ENCODE peak calls at places on chromosome 3, in nine cellular contexts. U, T, D, P, E, I, F, A and Y are unnamed samples.

GRCh38 chr3:23949784-23950183 is 4.7 kb downstream of the NR1D2 start:
- DNase-seq in U (no peak), T (no peak), D (no peak), P (no peak), E (no peak), I (no peak), F (no peak), A (no peak), Y (no peak)

GRCh38 chr3:101253429-101253828 is 66.9 kb downstream of the IMPG2 start:
- DNase-seq in U (no peak), T (no peak), D (no peak), P (no peak), E (no peak), I (no peak), F (no peak), A (no peak), Y (no peak)

GRCh38 chr3:194906970-194907629 is 221.4 kb downstream of the FAM43A start:
- DNase-seq in U (no peak), T (no peak), D (no peak), P (no peak), E (no peak), I (no peak), F (no peak), A (no peak), Y (no peak)

GRCh38 chr3:156817931-156818765 is 8.0 kb upstream of the LEKR1 start:
- DNase-seq in U (no peak), T (no peak), D (no peak), P (no peak), E (no peak), I (no peak), F (no peak), A (no peak), Y (no peak)

GRCh38 chr3:58434511-58434910 is 879 bp upstream of the PDHB start:
- DNase-seq in U (no peak), T (no peak), D (no peak), P (no peak), E (no peak), I (no peak), F (no peak), A (no peak), Y (no peak)

GRCh38 chr3:149879872-149880271 is 66.9 kb downstream of the RNF13 start:
- DNase-seq in U (peak), T (no peak), D (peak), P (peak), E (no peak), I (peak), F (peak), A (no peak), Y (no peak)

GRCh38 chr3:174125267-174125844 is 727.8 kb downstream of the NLGN1 start:
- DNase-seq in U (peak), T (no peak), D (no peak), P (no peak), E (no peak), I (peak), F (no peak), A (no peak), Y (peak)

GRCh38 chr3:80035021-80035420 is 267.2 kb upstream of the ROBO1 start:
- DNase-seq in U (no peak), T (no peak), D (no peak), P (no peak), E (no peak), I (no peak), F (no peak), A (no peak), Y (no peak)

GRCh38 chr3:41690766-41691563 is 270.9 kb downstream of the ULK4 start:
- DNase-seq in U (no peak), T (no peak), D (no peak), P (no peak), E (no peak), I (no peak), F (no peak), A (no peak), Y (no peak)

GRCh38 chr3:14680716-14681115 is 5.8 kb downstream of the C3orf20 start:
- DNase-seq in U (no peak), T (no peak), D (no peak), P (no peak), E (no peak), I (no peak), F (no peak), A (no peak), Y (no peak)

GRCh38 chr3:58386966-58387365 is 46.7 kb downstream of the PDHB start:
- DNase-seq in U (no peak), T (no peak), D (no peak), P (no peak), E (no peak), I (no peak), F (no peak), A (no peak), Y (no peak)

GRCh38 chr3:183252973-183253363 is at the start of gene B3GNT5:
- DNase-seq in U (no peak), T (peak), D (peak), P (no peak), E (no peak), I (no peak), F (peak), A (no peak), Y (peak)

GRCh38 chr3:151175952-151176351 is 27.1 kb downstream of the GPR171 start:
- DNase-seq in U (no peak), T (no peak), D (no peak), P (no peak), E (no peak), I (no peak), F (no peak), A (no peak), Y (no peak)

GRCh38 chr3:41258239-41258800 is 59.0 kb downstream of the CTNNB1 start:
- DNase-seq in U (no peak), T (no peak), D (no peak), P (no peak), E (no peak), I (no peak), F (no peak), A (no peak), Y (no peak)

GRCh38 chr3:8319935-8320634 is 181.5 kb upstream of the LMCD1 start:
- DNase-seq in U (peak), T (no peak), D (no peak), P (no peak), E (no peak), I (no peak), F (no peak), A (no peak), Y (no peak)

GRCh38 chr3:13229291-13229949 is 156.2 kb upstream of the IQSEC1 start:
- DNase-seq in U (peak), T (no peak), D (no peak), P (no peak), E (no peak), I (no peak), F (no peak), A (no peak), Y (peak)

GRCh38 chr3:15287565-15288330 is 44.6 kb downstream of the SH3BP5 start:
- DNase-seq in U (no peak), T (no peak), D (no peak), P (peak), E (no peak), I (no peak), F (no peak), A (no peak), Y (no peak)

GRCh38 chr3:116927918-116928317 is 218.3 kb downstream of the TUSC7 start:
- DNase-seq in U (no peak), T (peak), D (no peak), P (no peak), E (no peak), I (no peak), F (no peak), A (no peak), Y (no peak)

GRCh38 chr3:35640186-35640584 is 860 bp downstream of the ARPP21 start:
- DNase-seq in U (no peak), T (no peak), D (no peak), P (no peak), E (no peak), I (no peak), F (no peak), A (no peak), Y (no peak)